ENCODE peak calls at places on chromosomes 12 and 14, in five cellular contexts. E, Q, I, P and D are unnamed samples.

GRCh38 chr12:55658212-55658611 is 21.5 kb downstream of the OR10P1 start:
- DNase-seq in E (no peak), Q (no peak), I (no peak), P (no peak), D (no peak)

GRCh38 chr14:94161979-94162378 is 12.1 kb upstream of the PPP4R4 start:
- DNase-seq in E (no peak), Q (no peak), I (no peak), P (no peak), D (no peak)

GRCh38 chr14:89926709-89927108 is 27.8 kb downstream of the EFCAB11 start:
- DNase-seq in E (no peak), Q (no peak), I (no peak), P (peak; percentile 47), D (no peak)

GRCh38 chr12:48349471-48349870 is 1.2 kb downstream of the ZNF641 start:
- DNase-seq in E (no peak), Q (no peak), I (no peak), P (no peak), D (peak; percentile 16)

GRCh38 chr12:40098406-40099145 is 7.3 kb downstream of the SLC2A13 start:
- DNase-seq in E (no peak), Q (no peak), I (no peak), P (no peak), D (no peak)

GRCh38 chr14:97408937-97409860 is 612.0 kb downstream of the VRK1 start:
- DNase-seq in E (no peak), Q (no peak), I (no peak), P (no peak), D (no peak)

GRCh38 chr14:49250109-49250508 is 336.1 kb downstream of the RPS29 start:
- DNase-seq in E (peak; percentile 70), Q (no peak), I (no peak), P (peak; percentile 19), D (peak; percentile 47)

GRCh38 chr12:56632701-56633464 is 2.8 kb upstream of the BAZ2A start:
- DNase-seq in E (no peak), Q (no peak), I (no peak), P (no peak), D (peak; percentile 8)

GRCh38 chr12:123150273-123150803 is 552 bp downstream of the PITPNM2 start:
- DNase-seq in E (no peak), Q (no peak), I (no peak), P (no peak), D (peak; percentile 20)

GRCh38 chr12:112807452-112807851 is 15.9 kb downstream of the RPH3A start:
- DNase-seq in E (no peak), Q (no peak), I (no peak), P (no peak), D (no peak)

GRCh38 chr14:65780566-65780965 is 368.0 kb downstream of the FUT8 start:
- DNase-seq in E (no peak), Q (no peak), I (no peak), P (no peak), D (no peak)

GRCh38 chr12:34335819-34336262 is 313.5 kb downstream of the ALG10 start:
- DNase-seq in E (no peak), Q (no peak), I (no peak), P (no peak), D (no peak)

DNA sequence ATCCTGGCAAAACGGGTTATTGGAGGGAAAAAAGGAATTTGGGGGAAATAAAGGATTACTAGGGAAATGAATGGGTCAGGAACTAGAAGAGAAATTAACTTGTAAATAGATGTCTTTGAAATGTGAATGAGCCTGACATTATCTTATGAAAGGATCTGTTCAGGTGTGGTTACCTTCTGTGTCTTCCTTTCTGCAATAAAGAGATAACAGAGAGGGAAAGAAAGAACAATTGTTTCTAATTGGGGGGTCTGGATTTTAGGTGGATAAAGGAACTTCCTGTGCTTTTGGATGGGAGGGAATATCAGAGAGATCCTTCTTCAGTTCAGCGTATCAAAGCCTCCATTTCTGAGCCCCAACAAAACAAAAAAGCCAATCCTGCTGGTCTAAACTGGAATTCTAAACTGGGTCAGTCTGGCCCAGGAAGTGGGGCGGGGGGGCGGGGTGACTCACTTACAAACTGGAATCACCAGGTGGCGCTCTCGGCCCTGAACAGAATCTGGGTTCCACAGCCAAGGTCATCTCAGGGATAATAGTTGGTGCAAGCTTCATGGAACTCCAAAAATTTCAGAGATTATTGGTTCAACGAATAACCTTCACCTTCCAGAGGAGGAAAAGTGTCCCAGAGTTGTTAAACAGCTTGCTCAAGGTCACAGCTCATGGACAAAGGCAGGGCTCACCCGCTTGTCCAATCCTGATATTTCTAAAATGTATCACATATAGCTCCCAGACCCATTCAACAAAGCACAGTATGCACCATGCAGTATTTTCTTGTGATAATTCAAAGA is 15.2 kb upstream of the PEBP1 start:
- DNase-seq in E (peak; percentile 89), Q (peak; percentile 95), I (peak; percentile 36), P (peak; percentile 61), D (peak; percentile 71)
- H2AK5ac ChIP-seq in E (no peak overlapping the region), Q (peak overlapping the region; percentile 5), I (no peak overlapping the region), P (no peak overlapping the region), D (no peak overlapping the region)

GRCh38 chr12:65918057-65918456 is 93.8 kb downstream of the HMGA2 start:
- DNase-seq in E (no peak), Q (no peak), I (no peak), P (no peak), D (no peak)

GRCh38 chr12:65925626-65926025 is 101.3 kb downstream of the HMGA2 start:
- DNase-seq in E (no peak), Q (no peak), I (no peak), P (no peak), D (no peak)

GRCh38 chr12:65926119-65927004 is 102.1 kb downstream of the HMGA2 start:
- DNase-seq in E (peak; percentile 77), Q (no peak), I (no peak), P (no peak), D (no peak)

GRCh38 chr12:65923228-65923627 is 98.9 kb downstream of the HMGA2 start:
- DNase-seq in E (no peak), Q (no peak), I (no peak), P (no peak), D (no peak)

GRCh38 chr12:65922077-65922476 is 97.8 kb downstream of the HMGA2 start:
- DNase-seq in E (no peak), Q (no peak), I (no peak), P (no peak), D (no peak)
- H2AK5ac ChIP-seq in E (no peak overlapping the region), Q (no peak overlapping the region), I (no peak overlapping the region), P (no peak overlapping the region), D (no peak overlapping the region)

GRCh38 chr14:59424707-59425106 is 40.5 kb downstream of the GPR135 start:
- DNase-seq in E (no peak), Q (no peak), I (no peak), P (no peak), D (no peak)

GRCh38 chr14:59425322-59425945 is 39.7 kb downstream of the GPR135 start:
- DNase-seq in E (peak; percentile 23), Q (peak; percentile 30), I (no peak), P (peak; percentile 57), D (peak; percentile 47)

GRCh38 chr14:59417301-59417700 is 47.9 kb downstream of the GPR135 start:
- DNase-seq in E (no peak), Q (no peak), I (no peak), P (no peak), D (no peak)

GRCh38 chr14:59419383-59419782 is 45.8 kb downstream of the GPR135 start:
- DNase-seq in E (no peak), Q (no peak), I (no peak), P (no peak), D (no peak)

GRCh38 chr14:59422069-59422881 is 42.9 kb downstream of the GPR135 start:
- DNase-seq in E (no peak), Q (no peak), I (no peak), P (no peak), D (no peak)
- H2AK5ac ChIP-seq in E (no peak overlapping the region), Q (no peak overlapping the region), I (no peak overlapping the region), P (no peak overlapping the region), D (no peak overlapping the region)

DNA sequence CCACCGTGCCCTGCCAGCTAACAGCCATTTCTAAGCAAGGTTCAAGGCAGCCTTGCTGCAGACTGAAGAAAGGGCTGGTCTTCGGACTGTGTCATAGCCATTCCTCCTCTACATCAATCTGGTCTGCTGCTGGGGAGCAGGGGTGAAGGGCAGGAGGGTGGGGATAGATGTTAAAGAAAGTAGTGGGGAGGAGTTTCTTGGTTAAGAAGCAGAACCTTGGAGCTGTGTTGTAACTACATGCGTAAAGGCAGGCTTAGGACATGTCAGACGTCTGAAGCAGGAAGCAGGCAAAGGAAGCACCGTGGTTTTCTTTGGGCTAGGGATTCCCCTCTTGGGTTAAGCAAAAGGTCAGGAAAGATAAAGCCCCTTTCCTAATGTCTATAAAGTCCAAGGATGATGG is 18.1 kb upstream of the NEK9 start:
- DNase-seq in E (no peak), Q (no peak), I (no peak), P (no peak), D (peak; percentile 67)
- H2AK5ac ChIP-seq in E (no peak overlapping the region), Q (no peak overlapping the region), I (no peak overlapping the region), P (no peak overlapping the region), D (no peak overlapping the region)

GRCh38 chr12:76020731-76021672 is 10.6 kb downstream of the PHLDA1 start:
- DNase-seq in E (peak; percentile 54), Q (no peak), I (no peak), P (peak; percentile 99), D (peak; percentile 99)

GRCh38 chr12:76023069-76023690 is 8.4 kb downstream of the PHLDA1 start:
- DNase-seq in E (no peak), Q (no peak), I (no peak), P (no peak), D (peak; percentile 59)

GRCh38 chr12:76020281-76020680 is 11.3 kb downstream of the PHLDA1 start:
- DNase-seq in E (peak; percentile 85), Q (no peak), I (no peak), P (peak; percentile 80), D (peak; percentile 93)

GRCh38 chr12:76018111-76018510 is 13.5 kb downstream of the PHLDA1 start:
- DNase-seq in E (peak; percentile 92), Q (peak; percentile 78), I (no peak), P (peak; percentile 61), D (peak; percentile 87)

GRCh38 chr12:76018672-76019071 is 12.9 kb downstream of the PHLDA1 start:
- DNase-seq in E (peak; percentile 59), Q (no peak), I (no peak), P (no peak), D (no peak)
- H2AK5ac ChIP-seq in E (no peak overlapping the region), Q (no peak overlapping the region), I (no peak overlapping the region), P (peak overlapping the region; percentile 55), D (peak overlapping the region; percentile 59)

GRCh38 chr12:106246891-106247730 is 709 bp downstream of the CKAP4 start:
- DNase-seq in E (peak; percentile 59), Q (no peak), I (peak; percentile 59), P (peak; percentile 61), D (peak; percentile 74)
- H2AK5ac ChIP-seq in E (no peak overlapping the region), Q (no peak overlapping the region), I (no peak overlapping the region), P (peak overlapping the region; percentile 90), D (peak overlapping the region; percentile 64)

GRCh38 chr14:61542848-61543790 is 152.2 kb upstream of the HIF1A start:
- DNase-seq in E (no peak), Q (no peak), I (no peak), P (no peak), D (no peak)
- H2AK5ac ChIP-seq in E (no peak overlapping the region), Q (no peak overlapping the region), I (no peak overlapping the region), P (peak overlapping the region; percentile 76), D (no peak overlapping the region)